ENCODE peak calls at places on chromosome 16, in eight cellular contexts. One of them, this sample, is unnamed.

GRCh38 chr16:70642633-70643032 is 3.7 kb upstream of the IL34 start:
- DNase-seq in neural crest cell: no peak
- DNase-seq in aorta: no peak
- DNase-seq in trophoblast cell: no peak
- DNase-seq in NB4: no peak
- DNase-seq in GM13976: no peak
- DNase-seq in stimulated activated CD4-positive, alpha-beta T cell treated with anti-CD3 and anti-CD28 coated beads, Interleukin-15, amount 100 ng/mL, for 24 hours: no peak
- DNase-seq in AG04450: no peak
- DNase-seq in this sample: no peak

GRCh38 chr16:2042666-2043295 is 4.9 kb downstream of the NTHL1 start:
- DNase-seq in neural crest cell: no peak
- DNase-seq in aorta: no peak
- DNase-seq in trophoblast cell: no peak
- DNase-seq in NB4: no peak
- DNase-seq in GM13976: no peak
- DNase-seq in stimulated activated CD4-positive, alpha-beta T cell treated with anti-CD3 and anti-CD28 coated beads, Interleukin-15, amount 100 ng/mL, for 24 hours: no peak
- DNase-seq in AG04450: no peak
- DNase-seq in this sample: no peak

GRCh38 chr16:3986235-3986544 is 105.7 kb upstream of the CREBBP start:
- DNase-seq in neural crest cell: no peak
- DNase-seq in aorta: no peak
- DNase-seq in trophoblast cell: no peak
- DNase-seq in NB4: no peak
- DNase-seq in GM13976: no peak
- DNase-seq in stimulated activated CD4-positive, alpha-beta T cell treated with anti-CD3 and anti-CD28 coated beads, Interleukin-15, amount 100 ng/mL, for 24 hours: no peak
- DNase-seq in AG04450: no peak
- DNase-seq in this sample: no peak

GRCh38 chr16:14585287-14585686 is 44.8 kb downstream of the PARN start:
- DNase-seq in neural crest cell: no peak
- DNase-seq in aorta: no peak
- DNase-seq in trophoblast cell: no peak
- DNase-seq in NB4: no peak
- DNase-seq in GM13976: no peak
- DNase-seq in stimulated activated CD4-positive, alpha-beta T cell treated with anti-CD3 and anti-CD28 coated beads, Interleukin-15, amount 100 ng/mL, for 24 hours: no peak
- DNase-seq in AG04450: no peak
- DNase-seq in this sample: no peak

GRCh38 chr16:16083421-16084156 is 134.2 kb downstream of the ABCC1 start:
- DNase-seq in neural crest cell: no peak
- DNase-seq in aorta: no peak
- DNase-seq in trophoblast cell: no peak
- DNase-seq in NB4: peak
- DNase-seq in GM13976: no peak
- DNase-seq in stimulated activated CD4-positive, alpha-beta T cell treated with anti-CD3 and anti-CD28 coated beads, Interleukin-15, amount 100 ng/mL, for 24 hours: peak
- DNase-seq in AG04450: no peak
- DNase-seq in this sample: peak

GRCh38 chr16:80669673-80670072 is 128.9 kb downstream of the DYNLRB2 start:
- DNase-seq in neural crest cell: no peak
- DNase-seq in aorta: no peak
- DNase-seq in trophoblast cell: no peak
- DNase-seq in NB4: no peak
- DNase-seq in GM13976: no peak
- DNase-seq in stimulated activated CD4-positive, alpha-beta T cell treated with anti-CD3 and anti-CD28 coated beads, Interleukin-15, amount 100 ng/mL, for 24 hours: no peak
- DNase-seq in AG04450: no peak
- DNase-seq in this sample: no peak

GRCh38 chr16:48609453-48610023 is 442 bp downstream of the N4BP1 start:
- DNase-seq in neural crest cell: no peak
- DNase-seq in aorta: peak
- DNase-seq in trophoblast cell: peak
- DNase-seq in NB4: peak
- DNase-seq in GM13976: peak
- DNase-seq in stimulated activated CD4-positive, alpha-beta T cell treated with anti-CD3 and anti-CD28 coated beads, Interleukin-15, amount 100 ng/mL, for 24 hours: peak
- DNase-seq in AG04450: no peak
- DNase-seq in this sample: peak

GRCh38 chr16:14307623-14308356 is 236.7 kb downstream of the MRTFB start:
- DNase-seq in neural crest cell: no peak
- DNase-seq in aorta: peak
- DNase-seq in trophoblast cell: peak
- DNase-seq in NB4: peak
- DNase-seq in GM13976: no peak
- DNase-seq in stimulated activated CD4-positive, alpha-beta T cell treated with anti-CD3 and anti-CD28 coated beads, Interleukin-15, amount 100 ng/mL, for 24 hours: no peak
- DNase-seq in AG04450: no peak
- DNase-seq in this sample: peak

GRCh38 chr16:73308776-73309175 is 260.8 kb upstream of the ZFHX3 start:
- DNase-seq in neural crest cell: no peak
- DNase-seq in aorta: no peak
- DNase-seq in trophoblast cell: no peak
- DNase-seq in NB4: no peak
- DNase-seq in GM13976: no peak
- DNase-seq in stimulated activated CD4-positive, alpha-beta T cell treated with anti-CD3 and anti-CD28 coated beads, Interleukin-15, amount 100 ng/mL, for 24 hours: no peak
- DNase-seq in AG04450: no peak
- DNase-seq in this sample: no peak

GRCh38 chr16:27374794-27375499 is 27.0 kb upstream of the IL21R start:
- DNase-seq in neural crest cell: peak
- DNase-seq in aorta: peak
- DNase-seq in trophoblast cell: peak
- DNase-seq in NB4: peak
- DNase-seq in GM13976: peak
- DNase-seq in stimulated activated CD4-positive, alpha-beta T cell treated with anti-CD3 and anti-CD28 coated beads, Interleukin-15, amount 100 ng/mL, for 24 hours: peak
- DNase-seq in AG04450: peak
- DNase-seq in this sample: peak

GRCh38 chr16:50040710-50041109 is 15.7 kb downstream of the CNEP1R1 start:
- DNase-seq in neural crest cell: no peak
- DNase-seq in aorta: no peak
- DNase-seq in trophoblast cell: no peak
- DNase-seq in NB4: no peak
- DNase-seq in GM13976: no peak
- DNase-seq in stimulated activated CD4-positive, alpha-beta T cell treated with anti-CD3 and anti-CD28 coated beads, Interleukin-15, amount 100 ng/mL, for 24 hours: no peak
- DNase-seq in AG04450: no peak
- DNase-seq in this sample: no peak

GRCh38 chr16:82703156-82703555 is 76.4 kb downstream of the CDH13 start:
- DNase-seq in neural crest cell: no peak
- DNase-seq in aorta: no peak
- DNase-seq in trophoblast cell: no peak
- DNase-seq in NB4: no peak
- DNase-seq in GM13976: no peak
- DNase-seq in stimulated activated CD4-positive, alpha-beta T cell treated with anti-CD3 and anti-CD28 coated beads, Interleukin-15, amount 100 ng/mL, for 24 hours: no peak
- DNase-seq in AG04450: no peak
- DNase-seq in this sample: no peak

GRCh38 chr16:81551141-81551808 is 106.7 kb downstream of the CMIP start:
- DNase-seq in neural crest cell: no peak
- DNase-seq in aorta: peak
- DNase-seq in trophoblast cell: peak
- DNase-seq in NB4: peak
- DNase-seq in GM13976: peak
- DNase-seq in stimulated activated CD4-positive, alpha-beta T cell treated with anti-CD3 and anti-CD28 coated beads, Interleukin-15, amount 100 ng/mL, for 24 hours: peak
- DNase-seq in AG04450: no peak
- DNase-seq in this sample: peak

GRCh38 chr16:70428178-70428998 is 10.5 kb downstream of the ST3GAL2 start:
- DNase-seq in neural crest cell: peak
- DNase-seq in aorta: peak
- DNase-seq in trophoblast cell: peak
- DNase-seq in NB4: peak
- DNase-seq in GM13976: peak
- DNase-seq in stimulated activated CD4-positive, alpha-beta T cell treated with anti-CD3 and anti-CD28 coated beads, Interleukin-15, amount 100 ng/mL, for 24 hours: peak
- DNase-seq in AG04450: peak
- DNase-seq in this sample: peak

GRCh38 chr16:30397776-30398659 is 2.8 kb downstream of the ZNF48 start:
- DNase-seq in neural crest cell: no peak
- DNase-seq in aorta: no peak
- DNase-seq in trophoblast cell: no peak
- DNase-seq in NB4: no peak
- DNase-seq in GM13976: no peak
- DNase-seq in stimulated activated CD4-positive, alpha-beta T cell treated with anti-CD3 and anti-CD28 coated beads, Interleukin-15, amount 100 ng/mL, for 24 hours: no peak
- DNase-seq in AG04450: no peak
- DNase-seq in this sample: no peak

GRCh38 chr16:74778646-74779045 is 4.0 kb upstream of the FA2H start:
- DNase-seq in neural crest cell: no peak
- DNase-seq in aorta: no peak
- DNase-seq in trophoblast cell: no peak
- DNase-seq in NB4: no peak
- DNase-seq in GM13976: no peak
- DNase-seq in stimulated activated CD4-positive, alpha-beta T cell treated with anti-CD3 and anti-CD28 coated beads, Interleukin-15, amount 100 ng/mL, for 24 hours: no peak
- DNase-seq in AG04450: no peak
- DNase-seq in this sample: no peak

GRCh38 chr16:56108724-56109123 is 82.6 kb upstream of the GNAO1 start:
- DNase-seq in neural crest cell: no peak
- DNase-seq in aorta: no peak
- DNase-seq in trophoblast cell: no peak
- DNase-seq in NB4: no peak
- DNase-seq in GM13976: no peak
- DNase-seq in stimulated activated CD4-positive, alpha-beta T cell treated with anti-CD3 and anti-CD28 coated beads, Interleukin-15, amount 100 ng/mL, for 24 hours: no peak
- DNase-seq in AG04450: no peak
- DNase-seq in this sample: no peak

GRCh38 chr16:75151798-75152197 is 3.5 kb downstream of the ZFP1 start:
- DNase-seq in neural crest cell: no peak
- DNase-seq in aorta: no peak
- DNase-seq in trophoblast cell: no peak
- DNase-seq in NB4: no peak
- DNase-seq in GM13976: no peak
- DNase-seq in stimulated activated CD4-positive, alpha-beta T cell treated with anti-CD3 and anti-CD28 coated beads, Interleukin-15, amount 100 ng/mL, for 24 hours: no peak
- DNase-seq in AG04450: no peak
- DNase-seq in this sample: no peak

GRCh38 chr16:50699345-50700159 is 6.1 kb downstream of the NOD2 start:
- DNase-seq in neural crest cell: no peak
- DNase-seq in aorta: peak
- DNase-seq in trophoblast cell: peak
- DNase-seq in NB4: peak
- DNase-seq in GM13976: no peak
- DNase-seq in stimulated activated CD4-positive, alpha-beta T cell treated with anti-CD3 and anti-CD28 coated beads, Interleukin-15, amount 100 ng/mL, for 24 hours: peak
- DNase-seq in AG04450: no peak
- DNase-seq in this sample: no peak

GRCh38 chr16:87129771-87130170 is 187.4 kb downstream of the C16orf95 start:
- DNase-seq in neural crest cell: no peak
- DNase-seq in aorta: no peak
- DNase-seq in trophoblast cell: peak
- DNase-seq in NB4: peak
- DNase-seq in GM13976: no peak
- DNase-seq in stimulated activated CD4-positive, alpha-beta T cell treated with anti-CD3 and anti-CD28 coated beads, Interleukin-15, amount 100 ng/mL, for 24 hours: no peak
- DNase-seq in AG04450: no peak
- DNase-seq in this sample: peak

GRCh38 chr16:5022521-5022920 is 11.2 kb downstream of the NAGPA start:
- DNase-seq in neural crest cell: no peak
- DNase-seq in aorta: no peak
- DNase-seq in trophoblast cell: no peak
- DNase-seq in NB4: no peak
- DNase-seq in GM13976: no peak
- DNase-seq in stimulated activated CD4-positive, alpha-beta T cell treated with anti-CD3 and anti-CD28 coated beads, Interleukin-15, amount 100 ng/mL, for 24 hours: no peak
- DNase-seq in AG04450: no peak
- DNase-seq in this sample: no peak

GRCh38 chr16:2915196-2915929 is 3.6 kb downstream of the FLYWCH1 start:
- DNase-seq in neural crest cell: no peak
- DNase-seq in aorta: no peak
- DNase-seq in trophoblast cell: no peak
- DNase-seq in NB4: no peak
- DNase-seq in GM13976: no peak
- DNase-seq in stimulated activated CD4-positive, alpha-beta T cell treated with anti-CD3 and anti-CD28 coated beads, Interleukin-15, amount 100 ng/mL, for 24 hours: no peak
- DNase-seq in AG04450: no peak
- DNase-seq in this sample: peak

GRCh38 chr16:60414617-60415016 is 1621.6 kb downstream of the CDH8 start:
- DNase-seq in neural crest cell: no peak
- DNase-seq in aorta: no peak
- DNase-seq in trophoblast cell: no peak
- DNase-seq in NB4: no peak
- DNase-seq in GM13976: no peak
- DNase-seq in stimulated activated CD4-positive, alpha-beta T cell treated with anti-CD3 and anti-CD28 coated beads, Interleukin-15, amount 100 ng/mL, for 24 hours: no peak
- DNase-seq in AG04450: no peak
- DNase-seq in this sample: no peak

GRCh38 chr16:69064164-69064563 is 41.3 kb upstream of the HAS3 start:
- DNase-seq in neural crest cell: no peak
- DNase-seq in aorta: no peak
- DNase-seq in trophoblast cell: peak
- DNase-seq in NB4: no peak
- DNase-seq in GM13976: no peak
- DNase-seq in stimulated activated CD4-positive, alpha-beta T cell treated with anti-CD3 and anti-CD28 coated beads, Interleukin-15, amount 100 ng/mL, for 24 hours: no peak
- DNase-seq in AG04450: no peak
- DNase-seq in this sample: peak

GRCh38 chr16:87580855-87581261 is 21.4 kb upstream of the JPH3 start:
- DNase-seq in neural crest cell: no peak
- DNase-seq in aorta: peak
- DNase-seq in trophoblast cell: no peak
- DNase-seq in NB4: peak
- DNase-seq in GM13976: no peak
- DNase-seq in stimulated activated CD4-positive, alpha-beta T cell treated with anti-CD3 and anti-CD28 coated beads, Interleukin-15, amount 100 ng/mL, for 24 hours: peak
- DNase-seq in AG04450: no peak
- DNase-seq in this sample: peak

GRCh38 chr16:23435500-23435899 is 17.5 kb downstream of the COG7 start:
- DNase-seq in neural crest cell: peak
- DNase-seq in aorta: peak
- DNase-seq in trophoblast cell: peak
- DNase-seq in NB4: peak
- DNase-seq in GM13976: peak
- DNase-seq in stimulated activated CD4-positive, alpha-beta T cell treated with anti-CD3 and anti-CD28 coated beads, Interleukin-15, amount 100 ng/mL, for 24 hours: peak
- DNase-seq in AG04450: no peak
- DNase-seq in this sample: peak

GRCh38 chr16:88383401-88384221 is 852 bp downstream of the ZNF469 start:
- DNase-seq in neural crest cell: peak
- DNase-seq in aorta: peak
- DNase-seq in trophoblast cell: no peak
- DNase-seq in NB4: no peak
- DNase-seq in GM13976: no peak
- DNase-seq in stimulated activated CD4-positive, alpha-beta T cell treated with anti-CD3 and anti-CD28 coated beads, Interleukin-15, amount 100 ng/mL, for 24 hours: peak
- DNase-seq in AG04450: no peak
- DNase-seq in this sample: peak

GRCh38 chr16:77213542-77214108 is 14.4 kb downstream of the SYCE1L start:
- DNase-seq in neural crest cell: no peak
- DNase-seq in aorta: no peak
- DNase-seq in trophoblast cell: peak
- DNase-seq in NB4: no peak
- DNase-seq in GM13976: no peak
- DNase-seq in stimulated activated CD4-positive, alpha-beta T cell treated with anti-CD3 and anti-CD28 coated beads, Interleukin-15, amount 100 ng/mL, for 24 hours: no peak
- DNase-seq in AG04450: peak
- DNase-seq in this sample: peak

GRCh38 chr16:27199747-27200146 is 3.6 kb upstream of the KDM8 start:
- DNase-seq in neural crest cell: no peak
- DNase-seq in aorta: no peak
- DNase-seq in trophoblast cell: no peak
- DNase-seq in NB4: peak
- DNase-seq in GM13976: no peak
- DNase-seq in stimulated activated CD4-positive, alpha-beta T cell treated with anti-CD3 and anti-CD28 coated beads, Interleukin-15, amount 100 ng/mL, for 24 hours: peak
- DNase-seq in AG04450: no peak
- DNase-seq in this sample: peak

GRCh38 chr16:937311-937710 is 33.5 kb downstream of the LMF1 start:
- DNase-seq in neural crest cell: no peak
- DNase-seq in aorta: peak
- DNase-seq in trophoblast cell: no peak
- DNase-seq in NB4: no peak
- DNase-seq in GM13976: no peak
- DNase-seq in stimulated activated CD4-positive, alpha-beta T cell treated with anti-CD3 and anti-CD28 coated beads, Interleukin-15, amount 100 ng/mL, for 24 hours: no peak
- DNase-seq in AG04450: no peak
- DNase-seq in this sample: no peak

GRCh38 chr16:87216824-87217205 is 100.4 kb downstream of the C16orf95 start:
- DNase-seq in neural crest cell: no peak
- DNase-seq in aorta: peak
- DNase-seq in trophoblast cell: no peak
- DNase-seq in NB4: no peak
- DNase-seq in GM13976: no peak
- DNase-seq in stimulated activated CD4-positive, alpha-beta T cell treated with anti-CD3 and anti-CD28 coated beads, Interleukin-15, amount 100 ng/mL, for 24 hours: no peak
- DNase-seq in AG04450: no peak
- DNase-seq in this sample: peak

GRCh38 chr16:48295493-48296281 is 48.3 kb upstream of the ABCC11 start:
- DNase-seq in neural crest cell: no peak
- DNase-seq in aorta: no peak
- DNase-seq in trophoblast cell: peak
- DNase-seq in NB4: no peak
- DNase-seq in GM13976: no peak
- DNase-seq in stimulated activated CD4-positive, alpha-beta T cell treated with anti-CD3 and anti-CD28 coated beads, Interleukin-15, amount 100 ng/mL, for 24 hours: no peak
- DNase-seq in AG04450: no peak
- DNase-seq in this sample: no peak

This sample was measured in EH.